ENCODE peak calls at places on chromosomes 5 and 9, in six cellular contexts. One of them, this sample, is unnamed.

GRCh38 chr9:90870646-90871326 is 69.2 kb downstream of the SYK start:
- DNase-seq in RPMI8226: peak
- DNase-seq in RCC 7860: peak
- DNase-seq in epithelial cell of prostate: no peak
- DNase-seq in T-helper 1 cell: no peak
- DNase-seq in ovary: peak
- DNase-seq in this sample: peak

GRCh38 chr5:59025734-59026133 is 442.9 kb downstream of the RAB3C start:
- DNase-seq in RPMI8226: no peak
- DNase-seq in RCC 7860: no peak
- DNase-seq in epithelial cell of prostate: no peak
- DNase-seq in T-helper 1 cell: no peak
- DNase-seq in ovary: no peak
- DNase-seq in this sample: no peak

GRCh38 chr5:33938881-33939280 is 2.7 kb downstream of the RXFP3 start:
- DNase-seq in RPMI8226: no peak
- DNase-seq in RCC 7860: no peak
- DNase-seq in epithelial cell of prostate: no peak
- DNase-seq in T-helper 1 cell: no peak
- DNase-seq in ovary: no peak
- DNase-seq in this sample: no peak

GRCh38 chr5:170307575-170308465 is 10.2 kb upstream of the LCP2 start:
- DNase-seq in RPMI8226: no peak
- DNase-seq in RCC 7860: peak
- DNase-seq in epithelial cell of prostate: peak
- DNase-seq in T-helper 1 cell: no peak
- DNase-seq in ovary: peak
- DNase-seq in this sample: peak

GRCh38 chr9:106916491-106917235 is 53.7 kb downstream of the ZNF462 start:
- DNase-seq in RPMI8226: no peak
- DNase-seq in RCC 7860: peak
- DNase-seq in epithelial cell of prostate: peak
- DNase-seq in T-helper 1 cell: no peak
- DNase-seq in ovary: no peak
- DNase-seq in this sample: no peak

GRCh38 chr9:130039504-130040147 is 3.4 kb downstream of the FNBP1 start:
- DNase-seq in RPMI8226: peak
- DNase-seq in RCC 7860: no peak
- DNase-seq in epithelial cell of prostate: no peak
- DNase-seq in T-helper 1 cell: no peak
- DNase-seq in ovary: no peak
- DNase-seq in this sample: peak

GRCh38 chr5:178261666-178262600 is 29.3 kb upstream of the PHYKPL start:
- DNase-seq in RPMI8226: no peak
- DNase-seq in RCC 7860: no peak
- DNase-seq in epithelial cell of prostate: no peak
- DNase-seq in T-helper 1 cell: no peak
- DNase-seq in ovary: no peak
- DNase-seq in this sample: no peak

GRCh38 chr9:111386386-111386785 is 56.4 kb upstream of the OR2K2 start:
- DNase-seq in RPMI8226: no peak
- DNase-seq in RCC 7860: no peak
- DNase-seq in epithelial cell of prostate: no peak
- DNase-seq in T-helper 1 cell: no peak
- DNase-seq in ovary: no peak
- DNase-seq in this sample: no peak

GRCh38 chr5:171188016-171188415 is 121.0 kb upstream of the TLX3 start:
- DNase-seq in RPMI8226: no peak
- DNase-seq in RCC 7860: no peak
- DNase-seq in epithelial cell of prostate: no peak
- DNase-seq in T-helper 1 cell: no peak
- DNase-seq in ovary: no peak
- DNase-seq in this sample: no peak

GRCh38 chr9:131876486-131876885 is 136.6 kb upstream of the RAPGEF1 start:
- DNase-seq in RPMI8226: no peak
- DNase-seq in RCC 7860: no peak
- DNase-seq in epithelial cell of prostate: no peak
- DNase-seq in T-helper 1 cell: no peak
- DNase-seq in ovary: no peak
- DNase-seq in this sample: no peak

GRCh38 chr9:91221332-91221731 is 140.4 kb downstream of the AUH start:
- DNase-seq in RPMI8226: no peak
- DNase-seq in RCC 7860: no peak
- DNase-seq in epithelial cell of prostate: no peak
- DNase-seq in T-helper 1 cell: no peak
- DNase-seq in ovary: no peak
- DNase-seq in this sample: no peak

GRCh38 chr5:140402258-140403074 is 833 bp downstream of the ANKHD1 start:
- DNase-seq in RPMI8226: peak
- DNase-seq in RCC 7860: peak
- DNase-seq in epithelial cell of prostate: no peak
- DNase-seq in T-helper 1 cell: peak
- DNase-seq in ovary: no peak
- DNase-seq in this sample: peak

GRCh38 chr5:32984851-32985250 is 273.7 kb downstream of the NPR3 start:
- DNase-seq in RPMI8226: no peak
- DNase-seq in RCC 7860: no peak
- DNase-seq in epithelial cell of prostate: no peak
- DNase-seq in T-helper 1 cell: no peak
- DNase-seq in ovary: no peak
- DNase-seq in this sample: no peak

GRCh38 chr5:103428411-103428871 is 134.1 kb downstream of the NUDT12 start:
- DNase-seq in RPMI8226: no peak
- DNase-seq in RCC 7860: no peak
- DNase-seq in epithelial cell of prostate: no peak
- DNase-seq in T-helper 1 cell: no peak
- DNase-seq in ovary: no peak
- DNase-seq in this sample: no peak

GRCh38 chr5:359301-359897 is 37.9 kb downstream of the AHRR start:
- DNase-seq in RPMI8226: no peak
- DNase-seq in RCC 7860: no peak
- DNase-seq in epithelial cell of prostate: no peak
- DNase-seq in T-helper 1 cell: no peak
- DNase-seq in ovary: no peak
- DNase-seq in this sample: no peak

GRCh38 chr5:141192110-141192725 is at the start of gene PCDHB10:
- DNase-seq in RPMI8226: peak
- DNase-seq in RCC 7860: no peak
- DNase-seq in epithelial cell of prostate: no peak
- DNase-seq in T-helper 1 cell: no peak
- DNase-seq in ovary: no peak
- DNase-seq in this sample: peak

GRCh38 chr9:116421006-116421538 is 266.0 kb upstream of the TRIM32 start:
- DNase-seq in RPMI8226: no peak
- DNase-seq in RCC 7860: peak
- DNase-seq in epithelial cell of prostate: peak
- DNase-seq in T-helper 1 cell: no peak
- DNase-seq in ovary: no peak
- DNase-seq in this sample: no peak

GRCh38 chr9:5518937-5519319 is 8.6 kb downstream of the PDCD1LG2 start:
- DNase-seq in RPMI8226: no peak
- DNase-seq in RCC 7860: no peak
- DNase-seq in epithelial cell of prostate: no peak
- DNase-seq in T-helper 1 cell: no peak
- DNase-seq in ovary: no peak
- DNase-seq in this sample: no peak

GRCh38 chr5:81972496-81972791 is 621 bp downstream of the ATG10 start:
- DNase-seq in RPMI8226: peak
- DNase-seq in RCC 7860: no peak
- DNase-seq in epithelial cell of prostate: no peak
- DNase-seq in T-helper 1 cell: no peak
- DNase-seq in ovary: no peak
- DNase-seq in this sample: peak

GRCh38 chr5:147168578-147169327 is 66.1 kb upstream of the STK32A start:
- DNase-seq in RPMI8226: no peak
- DNase-seq in RCC 7860: peak
- DNase-seq in epithelial cell of prostate: no peak
- DNase-seq in T-helper 1 cell: no peak
- DNase-seq in ovary: no peak
- DNase-seq in this sample: no peak

GRCh38 chr9:105425817-105426433 is 21.9 kb upstream of the FSD1L start:
- DNase-seq in RPMI8226: no peak
- DNase-seq in RCC 7860: peak
- DNase-seq in epithelial cell of prostate: no peak
- DNase-seq in T-helper 1 cell: no peak
- DNase-seq in ovary: no peak
- DNase-seq in this sample: peak

GRCh38 chr9:16879416-16879815 is 8.9 kb upstream of the BNC2 start:
- DNase-seq in RPMI8226: no peak
- DNase-seq in RCC 7860: no peak
- DNase-seq in epithelial cell of prostate: no peak
- DNase-seq in T-helper 1 cell: no peak
- DNase-seq in ovary: no peak
- DNase-seq in this sample: no peak

GRCh38 chr9:127971357-127972315 is 9.2 kb downstream of the EEIG1 start:
- DNase-seq in RPMI8226: no peak
- DNase-seq in RCC 7860: peak
- DNase-seq in epithelial cell of prostate: no peak
- DNase-seq in T-helper 1 cell: peak
- DNase-seq in ovary: peak
- DNase-seq in this sample: no peak

GRCh38 chr9:98888794-98889495 is 54.8 kb upstream of the COL15A1 start:
- DNase-seq in RPMI8226: peak
- DNase-seq in RCC 7860: no peak
- DNase-seq in epithelial cell of prostate: no peak
- DNase-seq in T-helper 1 cell: no peak
- DNase-seq in ovary: no peak
- DNase-seq in this sample: no peak

GRCh38 chr9:121326130-121326838 is 43.8 kb downstream of the STOM start:
- DNase-seq in RPMI8226: no peak
- DNase-seq in RCC 7860: no peak
- DNase-seq in epithelial cell of prostate: peak
- DNase-seq in T-helper 1 cell: no peak
- DNase-seq in ovary: peak
- DNase-seq in this sample: no peak

This sample was measured in Karpas-422.